ENCODE peak calls at places on chromosome 14, in seven cellular contexts. F is RWPE2, V is body of pancreas, G is GM23248, O is esophagus squamous epithelium, D is hepatocyte, A is adrenal gland. W is an unnamed sample. For H3K4me1 and H3K9me3, the result is how much of the 10 kb centered on the place peaks cover.

GRCh38 chr14:35240233-35240632 is 51.9 kb upstream of the PSMA6 start:
- DNase-seq in G (no peak), A (no peak), V (no peak), D (no peak), F (no peak), O (no peak), W (no peak)

GRCh38 chr14:106187176-106187670 is 660.8 kb downstream of the TMEM121 start:
- DNase-seq in V (no peak), O (no peak), A (no peak), G (no peak), D (no peak), F (no peak), W (no peak)

GRCh38 chr14:103820382-103820781 is 27.0 kb downstream of the PPP1R13B start:
- DNase-seq in F (no peak), V (no peak), O (no peak), D (no peak), G (no peak), A (no peak), W (no peak)

GRCh38 chr14:31194095-31194494 is 13.5 kb downstream of the HECTD1 start:
- DNase-seq in A (no peak), D (no peak), G (peak), V (no peak), O (no peak), F (no peak), W (no peak)

GRCh38 chr14:23864252-23864651 is 89.3 kb upstream of the DHRS4 start:
- DNase-seq in A (no peak), F (no peak), O (no peak), V (no peak), D (no peak), G (no peak), W (no peak)

GRCh38 chr14:61997146-61997545 is 234.9 kb downstream of the SNAPC1 start:
- DNase-seq in O (no peak), V (no peak), A (no peak), G (no peak), F (no peak), D (no peak), W (no peak)

GRCh38 chr14:74324945-74325361 is 22.2 kb upstream of the ABCD4 start:
- DNase-seq in V (no peak), D (peak), F (no peak), G (peak), A (no peak), O (no peak), W (no peak)

GRCh38 chr14:61270714-61271113 is 10.4 kb downstream of the TMEM30B start:
- DNase-seq in F (no peak), G (no peak), A (no peak), V (no peak), O (no peak), D (no peak), W (no peak)

GRCh38 chr14:29150659-29151058 is 384.1 kb downstream of the FOXG1 start:
- DNase-seq in F (no peak), O (no peak), A (no peak), D (no peak), V (no peak), G (no peak), W (no peak)

GRCh38 chr14:22163051-22163450 is 426.0 kb downstream of the DAD1 start:
- DNase-seq in O (no peak), D (peak), G (peak), V (no peak), F (no peak), A (no peak), W (no peak)

GRCh38 chr14:43116341-43116740 is 1390.7 kb downstream of the FSCB start:
- DNase-seq in F (no peak), A (no peak), O (no peak), V (no peak), D (no peak), G (no peak), W (no peak)

GRCh38 chr14:53331247-53331646 is 178.1 kb upstream of the DDHD1 start:
- DNase-seq in A (no peak), G (peak), O (no peak), F (no peak), V (no peak), D (no peak), W (no peak)

GRCh38 chr14:102330806-102331205 is 11.3 kb downstream of the ZNF839 start:
- DNase-seq in O (no peak), V (no peak), D (no peak), G (no peak), A (no peak), F (no peak), W (no peak)

GRCh38 chr14:73457050-73457934 is 1.1 kb downstream of the NUMB start:
- DNase-seq in D (peak), O (no peak), V (peak), A (peak), F (peak), G (peak), W (peak)

GRCh38 chr14:78005325-78005724 is 164.8 kb upstream of the NRXN3 start:
- DNase-seq in O (no peak), A (no peak), V (no peak), D (peak), G (peak), F (no peak), W (no peak)

GRCh38 chr14:72553161-72553560 is 340.7 kb downstream of the DPF3 start:
- DNase-seq in F (no peak), V (no peak), A (no peak), O (no peak), G (no peak), D (no peak), W (no peak)

GRCh38 chr14:98899441-98899840 is 372.6 kb downstream of the BCL11B start:
- DNase-seq in A (no peak), G (no peak), F (peak), V (no peak), O (no peak), D (no peak), W (no peak)

GRCh38 chr14:52052289-52052943 is 16.4 kb downstream of the NID2 start:
- DNase-seq in G (peak), D (no peak), V (peak), O (no peak), A (no peak), F (no peak), W (no peak)

GRCh38 chr14:78319826-78320635 is 149.9 kb downstream of the NRXN3 start:
- DNase-seq in D (no peak), A (no peak), V (no peak), O (no peak), F (no peak), G (no peak), W (no peak)

DNA sequence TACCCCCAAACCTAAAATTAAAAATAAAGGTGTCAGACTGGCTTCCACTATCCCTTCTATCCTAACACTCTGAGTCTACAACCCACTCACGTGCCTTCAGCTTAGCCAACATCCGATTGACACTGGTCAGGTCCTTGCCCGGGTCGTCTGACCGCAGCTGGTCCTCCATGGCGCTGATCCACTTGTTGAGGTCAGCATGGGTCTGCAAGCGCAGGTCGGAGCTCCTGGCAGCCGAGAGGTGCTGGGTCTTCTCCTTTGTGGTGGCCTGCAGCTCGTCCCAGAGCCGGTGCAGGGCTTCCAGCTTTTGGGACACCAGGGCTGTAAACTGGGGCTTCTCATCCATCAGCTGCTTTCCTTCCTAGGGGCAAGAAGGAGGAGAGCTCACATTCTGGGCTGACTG is 78.0 kb downstream of the PLEKHG3 start:
- DNase-seq in F (no peak), V (no peak), G (no peak), A (no peak), D (no peak), O (no peak), W (no peak)
- H3K4me1 ChIP-seq in F (under half), V (under half), G (under half), A (under half), D (under half), O (under half), W (under half)

GRCh38 chr14:26655128-26655527 is 57.3 kb upstream of the NOVA1 start:
- DNase-seq in V (no peak), D (no peak), O (no peak), A (no peak), F (no peak), G (no peak), W (no peak)
- H3K9me3 ChIP-seq in V (under half), D (under half), O (under half), A (under half), F (under half), G (under half), W (under half)

GRCh38 chr14:100017578-100017977 is 47.6 kb upstream of the EVL start:
- DNase-seq in F (no peak), O (no peak), A (no peak), V (no peak), G (peak), D (no peak), W (no peak)

GRCh38 chr14:100020623-100021022 is 44.6 kb upstream of the EVL start:
- DNase-seq in A (no peak), D (no peak), G (no peak), O (no peak), V (no peak), F (no peak), W (no peak)

GRCh38 chr14:100018482-100018881 is 46.7 kb upstream of the EVL start:
- DNase-seq in G (no peak), A (no peak), D (peak), F (no peak), O (no peak), V (no peak), W (no peak)

GRCh38 chr14:100018054-100018453 is 47.2 kb upstream of the EVL start:
- DNase-seq in D (no peak), O (no peak), G (no peak), F (no peak), V (no peak), A (no peak), W (no peak)

DNA sequence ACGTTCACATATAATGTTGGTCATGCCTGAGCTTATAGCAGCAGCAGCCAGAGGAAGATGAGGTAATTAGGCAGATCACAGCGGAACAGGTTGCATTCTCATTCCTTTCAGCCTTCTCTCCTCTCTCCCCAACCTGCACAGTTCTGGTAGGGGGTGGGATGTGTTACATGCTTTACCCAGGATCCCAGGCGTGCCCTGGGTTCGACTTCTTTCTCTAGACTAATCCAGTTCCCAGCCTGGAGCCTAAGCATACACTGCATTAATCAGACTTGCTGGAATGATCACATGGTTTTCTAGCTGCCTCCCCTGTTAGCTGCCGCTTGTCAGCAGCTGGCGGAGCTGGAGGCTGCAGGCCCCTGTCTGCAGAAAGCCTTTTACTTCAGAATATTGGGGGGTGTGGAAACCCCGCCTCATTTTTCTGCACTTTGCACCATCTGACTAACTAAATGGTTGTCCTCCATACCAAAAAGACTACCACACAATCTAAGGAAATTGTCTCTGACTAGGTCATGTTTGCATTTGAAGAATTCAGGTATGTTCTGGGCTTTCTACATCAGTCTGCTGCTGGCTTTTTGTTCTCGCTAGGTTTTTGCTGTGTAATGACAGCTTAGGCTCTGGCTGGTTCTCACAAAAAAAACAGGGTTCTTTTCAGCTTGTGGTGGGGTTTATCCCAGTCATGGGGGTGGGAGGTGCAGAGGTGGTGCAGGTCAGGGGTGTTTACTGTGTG is 45.9 kb upstream of the EVL start:
- DNase-seq in F (no peak), D (peak), G (no peak), A (no peak), V (no peak), O (no peak), W (no peak)
- H3K4me1 ChIP-seq in F (under half), D (under half), G (under half), A (under half), V (under half), O (under half), W (under half)

DNA sequence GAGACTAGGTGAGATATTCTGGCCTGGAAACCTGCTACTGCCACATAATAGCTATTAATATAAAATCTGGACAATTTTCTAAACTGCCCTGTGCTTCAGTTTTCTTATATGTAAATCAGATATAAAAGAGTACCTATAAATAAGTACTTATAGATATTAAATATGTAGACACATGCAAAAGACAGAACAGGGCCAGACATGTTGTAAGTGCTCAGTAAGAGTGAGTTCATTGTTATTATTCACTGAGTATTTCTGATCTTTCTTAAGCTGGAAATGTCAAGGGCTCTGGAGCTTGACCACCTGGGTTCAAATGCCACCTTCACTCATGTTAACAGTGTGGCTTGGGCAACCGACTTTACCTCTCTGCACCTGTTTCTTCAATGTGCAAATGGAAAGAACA is 179.8 kb downstream of the GALC start:
- DNase-seq in V (no peak), A (no peak), F (no peak), D (no peak), G (no peak), O (no peak), W (no peak)
- H3K9me3 ChIP-seq in V (under half), A (under half), F (under half), D (under half), G (under half), O (under half), W (under half)

DNA sequence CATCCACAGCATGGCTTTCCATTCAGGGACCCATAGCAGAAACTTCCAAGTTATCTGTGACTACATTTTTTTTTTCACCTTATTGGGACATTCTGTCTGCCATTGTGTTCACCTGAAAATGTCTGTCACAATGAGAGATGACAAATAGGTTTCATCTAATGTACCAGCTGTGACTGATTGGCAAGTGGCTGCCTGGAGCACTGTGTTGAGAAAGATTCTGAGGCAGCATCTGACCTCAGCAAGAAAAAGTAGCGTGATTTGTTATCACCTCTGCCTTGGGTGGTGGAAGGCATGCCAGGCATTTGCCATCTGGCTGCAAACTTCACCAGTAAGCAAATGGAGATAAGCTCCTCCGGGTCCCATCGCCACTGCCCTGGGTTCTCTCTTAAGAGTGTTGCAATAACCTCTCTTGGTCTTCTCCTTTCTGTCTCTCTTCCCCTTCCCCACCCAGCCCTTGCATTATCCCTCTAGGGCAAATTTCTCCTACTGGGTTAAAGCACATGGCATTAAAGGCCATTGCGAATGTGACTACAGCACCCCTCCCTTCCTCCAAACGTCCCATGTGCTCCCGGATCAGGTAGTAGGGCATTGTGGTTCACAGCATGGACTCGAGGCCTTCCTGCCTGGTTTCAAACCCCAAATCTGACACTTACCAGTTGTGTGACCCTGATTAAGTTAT is 8.4 kb upstream of the LGALS3 start:
- DNase-seq in F (no peak), V (peak), G (no peak), O (no peak), A (no peak), D (no peak), W (no peak)
- H3K4me1 ChIP-seq in F (under half), V (under half), G (under half), O (half or more), A (under half), D (half or more), W (under half)

DNA sequence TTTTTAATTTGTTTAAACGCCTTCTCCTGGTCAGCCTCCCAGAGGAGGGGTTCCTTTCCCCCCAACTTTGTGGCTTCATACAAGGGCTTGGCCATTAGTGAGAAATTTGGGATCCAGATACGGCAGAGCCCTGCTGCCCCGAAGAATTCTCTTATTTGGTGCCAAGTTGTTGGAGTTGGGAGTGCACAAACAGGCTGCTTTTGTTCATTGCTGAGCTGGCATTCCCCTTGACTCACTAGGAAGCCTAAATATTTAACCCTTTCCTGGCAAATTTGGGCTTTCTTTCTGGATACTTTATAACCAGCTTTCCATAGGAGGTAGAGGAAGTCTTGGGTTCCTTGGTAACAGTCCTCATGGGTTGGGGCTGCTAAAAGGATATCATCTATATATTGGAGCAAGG is 10.3 kb upstream of the ADAM21 start:
- DNase-seq in D (no peak), G (no peak), A (no peak), F (no peak), O (no peak), V (no peak), W (no peak)
- H3K9me3 ChIP-seq in D (under half), G (under half), A (under half), F (under half), O (under half), V (under half), W (under half)

W was measured in lung.